ENCODE peak calls at places on chromosomes 6 and 20, in ten cellular contexts. J is left ventricle myocardium inferior; Y is H4; Q is activated naive CD4-positive, alpha-beta T cell; G is H7; C is IMR-90; T is NCI-H460; S is Right ventricle myocardium inferior; P is endothelial cell; M is RWPE1. K is an unnamed sample.

GRCh38 chr20:57089701-57090144 is 176.7 kb downstream of the BMP7 start:
- DNase-seq in T (peak; percentile 44), P (peak; percentile 93), J (peak; percentile 59), C (peak; percentile 5), M (peak; percentile 87), S (peak; percentile 80), G (peak; percentile 95), Q (peak; percentile 27), Y (peak; percentile 45), K (peak; percentile 91)

GRCh38 chr6:132252113-132252512 is 149.2 kb downstream of the MOXD1 start:
- DNase-seq in Q (no peak), J (no peak), T (no peak), Y (no peak), C (no peak), M (no peak), S (peak; percentile 63), P (no peak), G (no peak), K (no peak)

GRCh38 chr20:59359908-59360307 is 59.5 kb downstream of the EDN3 start:
- DNase-seq in T (no peak), P (no peak), J (no peak), G (no peak), Q (no peak), C (no peak), Y (no peak), S (no peak), M (no peak), K (no peak)

GRCh38 chr20:22568872-22569344 is 15.5 kb downstream of the FOXA2 start:
- DNase-seq in G (peak; percentile 77), C (no peak), P (peak; percentile 19), Y (no peak), T (no peak), M (no peak), S (no peak), J (no peak), Q (no peak), K (no peak)

GRCh38 chr20:21303061-21303871 is at the start of gene XRN2:
- DNase-seq in Y (peak; percentile 93), T (peak; percentile 94), S (peak; percentile 99), P (peak; percentile 95), G (peak; percentile 92), Q (peak; percentile 88), C (peak; percentile 93), J (peak; percentile 96), M (peak; percentile 89), K (peak; percentile 96)

GRCh38 chr20:57464642-57465211 is 60.2 kb downstream of the CTCFL start:
- DNase-seq in Q (no peak), S (no peak), Y (peak; percentile 68), G (no peak), C (no peak), P (no peak), T (peak; percentile 20), J (no peak), M (peak; percentile 68), K (no peak)

GRCh38 chr20:17421493-17421892 is 109.7 kb downstream of the BFSP1 start:
- DNase-seq in J (no peak), M (no peak), Y (no peak), Q (no peak), S (no peak), T (no peak), C (no peak), P (no peak), G (no peak), K (no peak)

GRCh38 chr20:3712279-3712873 is at the start of gene SIGLEC1:
- DNase-seq in Q (no peak), S (peak; percentile 86), J (peak; percentile 70), Y (no peak), P (no peak), C (no peak), M (no peak), T (no peak), G (peak; percentile 44), K (no peak)

GRCh38 chr6:18329781-18330180 is 57.4 kb upstream of the RNF144B start:
- DNase-seq in S (no peak), M (no peak), J (no peak), C (no peak), G (no peak), P (no peak), Q (no peak), Y (no peak), T (no peak), K (no peak)

GRCh38 chr6:61867635-61868034 is 418.4 kb downstream of the KHDRBS2 start:
- DNase-seq in P (no peak), G (no peak), J (no peak), C (no peak), M (no peak), T (no peak), Q (no peak), Y (no peak), S (peak; percentile 14), K (no peak)

GRCh38 chr6:13848553-13849150 is 34.3 kb upstream of the MCUR1 start:
- DNase-seq in G (no peak), Y (no peak), J (no peak), C (peak; percentile 37), Q (no peak), M (no peak), P (no peak), S (no peak), T (no peak), K (no peak)

GRCh38 chr6:30447237-30447636 is 42.1 kb upstream of the HLA-E start:
- DNase-seq in Y (peak; percentile 45), M (no peak), G (peak; percentile 90), S (no peak), P (peak; percentile 75), T (no peak), C (peak; percentile 8), Q (no peak), J (no peak), K (no peak)

GRCh38 chr6:130303436-130303835 is 62.4 kb upstream of the TMEM200A start:
- DNase-seq in J (no peak), S (no peak), Y (no peak), M (no peak), P (no peak), G (no peak), T (no peak), C (peak; percentile 70), Q (no peak), K (peak; percentile 70)

GRCh38 chr6:54715990-54716389 is 130.6 kb upstream of the FAM83B start:
- DNase-seq in Y (no peak), M (no peak), Q (no peak), G (no peak), P (no peak), C (no peak), S (no peak), T (no peak), J (no peak), K (no peak)

GRCh38 chr20:50368813-50369224 is 141.4 kb upstream of the PTPN1 start:
- DNase-seq in Y (no peak), M (no peak), J (no peak), P (no peak), G (no peak), Q (no peak), S (no peak), C (peak; percentile 63), T (no peak), K (no peak)

GRCh38 chr20:56442381-56443365 is 25.8 kb upstream of the RTF2 start:
- DNase-seq in Y (no peak), G (no peak), J (no peak), M (no peak), T (no peak), C (peak; percentile 46), Q (no peak), P (no peak), S (no peak), K (no peak)

GRCh38 chr20:20768202-20768815 is 55.9 kb upstream of the RALGAPA2 start:
- DNase-seq in M (no peak), S (no peak), T (no peak), C (no peak), G (no peak), Y (no peak), Q (no peak), J (no peak), P (no peak), K (no peak)

GRCh38 chr20:57581202-57582028 is 20.5 kb downstream of the PCK1 start:
- DNase-seq in Q (no peak), P (no peak), J (no peak), G (no peak), Y (no peak), M (no peak), S (no peak), T (no peak), C (no peak), K (no peak)

GRCh38 chr6:14125346-14125745 is 7.8 kb downstream of the CD83 start:
- DNase-seq in J (no peak), S (no peak), Q (no peak), C (no peak), G (no peak), P (no peak), T (no peak), M (no peak), Y (no peak), K (no peak)